ENCODE peak calls at places on chromosomes 7 and 10, in eight cellular contexts. K is activated CD8-positive, alpha-beta T cell treated with anti-CD3 and anti-CD28 coated beads, Interleukin-2, amount 10 ng/mL, durations not matched to agents 7 days and 5 days; H is osteocyte; P is SK-N-SH; V is occipital lobe; U is foreskin keratinocyte; G is stimulated activated CD4-positive, alpha-beta T cell treated with anti-CD3 and anti-CD28 coated beads, Interleukin-1b, Interleukin-23, amount 100 ng/mL, for 24 hours; N is breast epithelium. Z is an unnamed sample.

GRCh38 chr10:70578371-70578947 is 24.1 kb downstream of the PRF1 start:
- DNase-seq in K (peak), H (no peak), P (no peak), V (no peak), U (peak), G (no peak), N (no peak), Z (no peak)

GRCh38 chr7:131300572-131301466 is 26.9 kb upstream of the MKLN1 start:
- DNase-seq in K (no peak), H (no peak), P (no peak), V (no peak), U (no peak), G (no peak), N (no peak), Z (no peak)

GRCh38 chr7:29208410-29209250 is 14.1 kb downstream of the CHN2 start:
- DNase-seq in K (peak), H (no peak), P (no peak), V (no peak), U (no peak), G (no peak), N (no peak), Z (no peak)

GRCh38 chr10:47020491-47020890 is 109.3 kb downstream of the PTPN20 start:
- DNase-seq in K (peak), H (peak), P (no peak), V (no peak), U (no peak), G (no peak), N (peak), Z (no peak)

GRCh38 chr7:38932509-38933168 is 23.6 kb upstream of the VPS41 start:
- DNase-seq in K (peak), H (peak), P (peak), V (peak), U (no peak), G (peak), N (no peak), Z (peak)

GRCh38 chr10:26479766-26480492 is 41.8 kb downstream of the APBB1IP start:
- DNase-seq in K (peak), H (no peak), P (no peak), V (no peak), U (no peak), G (no peak), N (no peak), Z (peak)

GRCh38 chr10:128792426-128793140 is 666.4 kb upstream of the MKI67 start:
- DNase-seq in K (no peak), H (peak), P (no peak), V (no peak), U (no peak), G (no peak), N (no peak), Z (no peak)

GRCh38 chr10:43867667-43868361 is 219.1 kb upstream of the ZNF32 start:
- DNase-seq in K (no peak), H (peak), P (no peak), V (no peak), U (no peak), G (no peak), N (no peak), Z (no peak)

GRCh38 chr7:94975316-94975715 is 67.9 kb downstream of the PPP1R9A start:
- DNase-seq in K (no peak), H (no peak), P (no peak), V (no peak), U (no peak), G (no peak), N (no peak), Z (no peak)

GRCh38 chr10:34504534-34504933 is 310.6 kb downstream of the PARD3 start:
- DNase-seq in K (no peak), H (no peak), P (no peak), V (no peak), U (peak), G (no peak), N (no peak), Z (no peak)

GRCh38 chr10:7891634-7892033 is 73.3 kb downstream of the TAF3 start:
- DNase-seq in K (no peak), H (no peak), P (peak), V (no peak), U (no peak), G (no peak), N (no peak), Z (no peak)

GRCh38 chr7:46131916-46132795 is 211.1 kb upstream of the IGFBP3 start:
- DNase-seq in K (no peak), H (no peak), P (no peak), V (no peak), U (peak), G (no peak), N (no peak), Z (no peak)

GRCh38 chr10:26448706-26449435 is 10.7 kb downstream of the APBB1IP start:
- DNase-seq in K (peak), H (no peak), P (no peak), V (no peak), U (no peak), G (no peak), N (no peak), Z (peak)

GRCh38 chr7:1024331-1024761 is 20.0 kb upstream of the GPR146 start:
- DNase-seq in K (no peak), H (no peak), P (no peak), V (no peak), U (no peak), G (no peak), N (no peak), Z (no peak)

GRCh38 chr10:83682399-83682798 is 456.9 kb upstream of the GHITM start:
- DNase-seq in K (no peak), H (no peak), P (peak), V (no peak), U (no peak), G (no peak), N (no peak), Z (no peak)

Z was measured in KG1.